ENCODE peak calls at places on chromosome 17, in six cellular contexts. M, Q, O, I, Z and L are unnamed samples.

GRCh38 chr17:67569873-67570272 is 147.9 kb upstream of the NOL11 start:
- DNase-seq in M (no peak), Q (no peak), O (no peak), I (no peak), Z (peak; percentile 57), L (peak; percentile 55)

GRCh38 chr17:32487460-32488176 is 825 bp downstream of the CDK5R1 start:
- DNase-seq in M (no peak), Q (peak; percentile 24), O (no peak), I (no peak), Z (no peak), L (no peak)

GRCh38 chr17:65387322-65387721 is 174.1 kb downstream of the AXIN2 start:
- DNase-seq in M (no peak), Q (no peak), O (no peak), I (no peak), Z (no peak), L (no peak)

GRCh38 chr17:5583426-5584382 is 605 bp downstream of the NLRP1 start:
- DNase-seq in M (no peak), Q (peak; percentile 67), O (peak; percentile 5), I (no peak), Z (no peak), L (no peak)

GRCh38 chr17:31392856-31393748 is 1.6 kb downstream of the RAB11FIP4 start:
- DNase-seq in M (no peak), Q (no peak), O (no peak), I (no peak), Z (no peak), L (no peak)

GRCh38 chr17:42068979-42069378 is 18.6 kb upstream of the C17orf113 start:
- DNase-seq in M (no peak), Q (no peak), O (no peak), I (no peak), Z (no peak), L (no peak)

GRCh38 chr17:17351901-17352781 is 49.0 kb downstream of the NT5M start:
- DNase-seq in M (no peak), Q (peak; percentile 84), O (peak; percentile 79), I (peak; percentile 74), Z (no peak), L (peak; percentile 90)

GRCh38 chr17:54971147-54971546 is 2.6 kb downstream of the STXBP4 start:
- DNase-seq in M (no peak), Q (no peak), O (no peak), I (peak; percentile 73), Z (no peak), L (no peak)

GRCh38 chr17:17833664-17834357 is 3.0 kb downstream of the SREBF1 start:
- DNase-seq in M (no peak), Q (no peak), O (no peak), I (no peak), Z (no peak), L (no peak)

GRCh38 chr17:12665263-12666210 is at the start of gene MYOCD:
- DNase-seq in M (peak; percentile 48), Q (no peak), O (no peak), I (no peak), Z (no peak), L (no peak)

GRCh38 chr17:29140631-29141483 is 39.3 kb downstream of the MYO18A start:
- DNase-seq in M (no peak), Q (peak; percentile 58), O (no peak), I (no peak), Z (no peak), L (peak; percentile 90)

GRCh38 chr17:45912319-45912718 is 18.0 kb downstream of the MAPT start:
- DNase-seq in M (no peak), Q (no peak), O (no peak), I (no peak), Z (no peak), L (no peak)
- TF ChIP-seq POLR2A in M (no peak), Q (no peak), O (no peak), I (no peak), Z (no peak), L (no peak)

GRCh38 chr17:81921996-81922565 is 4.1 kb upstream of the SIRT7 start:
- DNase-seq in M (no peak), Q (no peak), O (no peak), I (no peak), Z (no peak), L (no peak)

GRCh38 chr17:81924557-81925532 is 2.7 kb downstream of the MAFG start:
- DNase-seq in M (no peak), Q (no peak), O (no peak), I (peak; percentile 56), Z (no peak), L (peak; percentile 56)

GRCh38 chr17:81921531-81921862 is 3.5 kb upstream of the SIRT7 start:
- DNase-seq in M (no peak), Q (no peak), O (no peak), I (no peak), Z (no peak), L (no peak)

GRCh38 chr17:81922566-81923301 is 4.8 kb upstream of the SIRT7 start:
- DNase-seq in M (no peak), Q (no peak), O (no peak), I (no peak), Z (no peak), L (no peak)

DNA sequence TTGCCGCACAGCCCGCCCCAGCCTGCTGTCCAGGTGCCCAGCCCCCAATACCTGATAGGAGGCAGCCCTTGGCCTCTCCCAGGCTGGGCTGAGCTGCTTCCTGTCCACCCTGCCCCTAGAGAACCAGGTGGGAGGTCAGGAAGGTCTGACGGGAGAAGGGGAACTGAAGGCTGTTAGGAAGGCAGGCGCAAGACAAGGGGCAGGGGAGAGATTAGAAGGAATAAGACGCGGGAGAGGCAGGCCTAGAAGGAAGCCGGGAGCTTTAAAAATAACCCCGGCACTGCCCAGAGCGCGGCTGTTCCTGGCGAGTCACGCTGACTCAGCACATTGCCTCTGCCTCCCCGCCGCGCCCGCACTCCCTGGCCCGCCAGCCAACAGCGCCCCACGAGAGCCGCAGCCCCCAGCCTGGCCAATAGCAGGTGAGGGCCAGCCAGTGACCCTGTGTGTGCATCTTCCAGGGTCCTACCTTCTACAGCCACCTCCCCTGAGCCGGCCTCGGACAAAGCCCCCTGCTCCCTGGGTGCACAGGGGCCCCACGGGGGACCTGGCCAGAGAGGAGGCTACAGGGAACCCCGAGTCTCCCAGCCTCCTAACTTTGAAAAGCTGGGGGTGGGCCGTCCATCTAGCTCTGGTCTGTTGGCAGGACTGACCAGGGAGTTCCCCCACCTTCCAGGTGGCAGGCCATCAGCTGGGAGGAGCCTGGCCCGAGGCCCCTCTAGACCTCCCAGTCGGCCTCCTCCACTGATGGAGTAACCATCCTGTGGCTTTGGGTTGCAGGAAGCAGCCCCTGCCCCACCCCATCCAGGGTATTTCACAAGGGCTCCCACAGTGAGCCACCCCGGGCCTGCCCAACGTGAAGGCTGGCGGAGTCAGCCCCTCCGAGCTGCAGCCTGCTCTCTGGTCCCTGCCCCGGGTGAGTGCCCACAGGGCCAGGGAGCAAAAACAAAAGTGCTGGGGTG is 4.0 kb downstream of the MAFG start:
- DNase-seq in M (peak; percentile 83), Q (no peak), O (peak; percentile 64), I (no peak), Z (no peak), L (peak; percentile 96)
- H3K4me3 ChIP-seq in M (peak overlapping the region; percentile 57), Q (no peak overlapping the region), O (peak overlapping the region; percentile 53), I (no peak overlapping the region), Z (peak overlapping the region; percentile 63), L (peak overlapping the region; percentile 72)

GRCh38 chr17:4314179-4314578 is 50.4 kb upstream of the ANKFY1 start:
- DNase-seq in M (no peak), Q (no peak), O (no peak), I (no peak), Z (no peak), L (no peak)

GRCh38 chr17:4314618-4315017 is 50.8 kb upstream of the ANKFY1 start:
- DNase-seq in M (no peak), Q (no peak), O (no peak), I (no peak), Z (no peak), L (no peak)

GRCh38 chr17:4307179-4307930 is 43.6 kb upstream of the ANKFY1 start:
- DNase-seq in M (no peak), Q (no peak), O (no peak), I (no peak), Z (no peak), L (no peak)

GRCh38 chr17:4313482-4314114 is 49.8 kb upstream of the ANKFY1 start:
- DNase-seq in M (no peak), Q (no peak), O (no peak), I (no peak), Z (no peak), L (no peak)

DNA sequence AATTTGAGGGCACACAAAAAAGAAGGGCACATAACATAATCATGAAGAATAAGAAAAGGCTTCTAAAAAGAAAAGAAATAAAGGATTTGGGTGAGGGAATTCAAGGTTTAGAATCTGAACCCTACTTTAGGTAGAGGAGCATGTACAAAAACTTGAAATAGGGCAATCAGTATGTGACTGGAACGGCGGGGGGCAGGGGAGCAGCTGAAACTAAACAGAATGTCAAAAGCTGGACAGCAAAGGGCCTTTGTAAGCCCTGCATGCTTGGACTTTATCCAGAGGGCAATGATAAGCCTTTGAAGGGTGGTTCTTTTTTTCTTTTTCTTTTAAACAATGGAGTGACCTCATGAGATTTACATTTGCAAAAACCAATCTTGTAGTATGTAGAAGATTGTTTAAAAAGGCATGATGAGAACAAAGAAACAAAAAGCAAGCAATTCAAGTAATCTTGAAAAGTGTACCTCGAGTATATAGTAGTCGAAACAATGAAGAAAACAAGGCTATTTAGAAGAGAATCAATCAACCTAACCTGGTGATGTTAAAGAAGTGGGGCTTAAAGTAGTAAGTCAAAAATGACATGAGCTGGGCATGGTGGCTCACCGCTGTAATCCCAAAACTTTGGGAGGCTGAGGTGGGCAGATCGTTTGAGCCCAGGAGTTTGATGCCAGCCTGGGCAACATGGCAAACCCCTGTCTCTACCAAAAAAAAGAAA is 46.7 kb upstream of the ANKFY1 start:
- DNase-seq in M (no peak), Q (peak; percentile 80), O (no peak), I (peak; percentile 90), Z (no peak), L (no peak)
- TF ChIP-seq MYC in M (no peak), Q (no peak), O (no peak), I (no peak), Z (no peak), L (no peak)

GRCh38 chr17:78774956-78775571 is 7.0 kb downstream of the CYTH1 start:
- DNase-seq in M (no peak), Q (no peak), O (no peak), I (no peak), Z (no peak), L (peak; percentile 54)
- TF ChIP-seq POLR2A in M (no peak), Q (no peak), O (no peak), I (no peak), Z (peak; percentile 81), L (no peak)

GRCh38 chr17:61517265-61517664 is 65.0 kb downstream of the TBX4 start:
- DNase-seq in M (no peak), Q (no peak), O (no peak), I (no peak), Z (no peak), L (no peak)

GRCh38 chr17:61520897-61521296 is 68.7 kb downstream of the TBX4 start:
- DNase-seq in M (no peak), Q (no peak), O (no peak), I (no peak), Z (no peak), L (no peak)

GRCh38 chr17:61519754-61520440 is 67.7 kb downstream of the TBX4 start:
- DNase-seq in M (no peak), Q (no peak), O (no peak), I (no peak), Z (no peak), L (no peak)

GRCh38 chr17:61517843-61518606 is 65.8 kb downstream of the TBX4 start:
- DNase-seq in M (no peak), Q (no peak), O (no peak), I (no peak), Z (no peak), L (no peak)

GRCh38 chr17:61519139-61519538 is 66.9 kb downstream of the TBX4 start:
- DNase-seq in M (no peak), Q (no peak), O (no peak), I (no peak), Z (no peak), L (no peak)
- H3K4me3 ChIP-seq in M (no peak overlapping the region), Q (no peak overlapping the region), O (no peak overlapping the region), I (no peak overlapping the region), Z (no peak overlapping the region), L (no peak overlapping the region)

GRCh38 chr17:83055911-83056582 is 23.4 kb upstream of the METRNL start:
- DNase-seq in M (peak; percentile 41), Q (peak; percentile 43), O (no peak), I (peak; percentile 45), Z (no peak), L (peak; percentile 56)
- TF ChIP-seq MYC in M (no peak), Q (no peak), O (no peak), I (no peak), Z (no peak), L (no peak)